ENCODE peak calls at places on chromosomes 7 and 10, in nine cellular contexts. Q, A, O, D, Y, U, R, X and E are unnamed samples.
A peak's percentile ranks its signal among the peaks of the same experiment; 100 is the strongest.

GRCh38 chr10:80204193-80204714 is 1.1 kb downstream of the ANXA11 start:
- DNase-seq in O (no peak), Q (peak; percentile 79), X (peak; percentile 56), Y (no peak), A (no peak), R (peak; percentile 32), U (peak; percentile 70), D (peak; percentile 66), E (no peak)

GRCh38 chr7:151795168-151795754 is 81.7 kb downstream of the PRKAG2 start:
- DNase-seq in D (no peak), Q (no peak), U (no peak), O (no peak), X (no peak), A (no peak), Y (peak; percentile 27), R (no peak), E (no peak)

GRCh38 chr7:140525741-140526140 is 46.4 kb upstream of the MKRN1 start:
- DNase-seq in A (peak; percentile 40), Y (peak; percentile 43), U (no peak), R (peak; percentile 33), X (no peak), Q (no peak), D (no peak), O (peak; percentile 39), E (peak; percentile 71)

GRCh38 chr10:13891542-13892431 is 305.0 kb downstream of the PRPF18 start:
- DNase-seq in Y (no peak), O (peak; percentile 18), X (peak; percentile 33), Q (peak; percentile 77), D (no peak), R (no peak), A (no peak), U (peak; percentile 48), E (peak; percentile 23)

GRCh38 chr7:50805425-50806130 is 22.9 kb upstream of the GRB10 start:
- DNase-seq in R (no peak), A (no peak), O (no peak), X (no peak), U (no peak), D (no peak), Y (no peak), Q (no peak), E (no peak)

GRCh38 chr10:74079914-74080590 is 70.6 kb downstream of the AP3M1 start:
- DNase-seq in A (peak; percentile 40), O (no peak), D (no peak), Q (no peak), Y (no peak), U (no peak), X (no peak), R (peak; percentile 63), E (no peak)

GRCh38 chr7:77702451-77703219 is 6.4 kb downstream of the RSBN1L start:
- DNase-seq in Q (no peak), A (no peak), Y (no peak), X (no peak), U (no peak), R (no peak), D (no peak), O (no peak), E (peak; percentile 8)

GRCh38 chr7:104207348-104207730 is 474 bp downstream of the ORC5 start:
- DNase-seq in D (no peak), X (no peak), Q (peak; percentile 9), O (peak; percentile 28), A (peak; percentile 33), U (no peak), R (peak; percentile 28), Y (no peak), E (peak; percentile 10)

GRCh38 chr7:131111-132094 is 61.0 kb upstream of the FAM20C start:
- DNase-seq in A (no peak), X (no peak), Y (no peak), R (no peak), U (peak; percentile 5), O (peak; percentile 29), D (no peak), Q (no peak), E (peak; percentile 17)

GRCh38 chr7:5425507-5426225 is 2.0 kb upstream of the TNRC18 start:
- DNase-seq in X (peak; percentile 77), Y (no peak), D (peak; percentile 74), Q (peak; percentile 89), U (peak; percentile 88), O (peak; percentile 86), A (peak; percentile 92), R (peak; percentile 91), E (peak; percentile 88)

GRCh38 chr10:104581884-104582603 is 59.0 kb upstream of the SORCS3 start:
- DNase-seq in U (no peak), Q (no peak), Y (no peak), R (peak; percentile 63), X (no peak), A (peak; percentile 14), O (peak; percentile 89), D (no peak), E (peak; percentile 72)

GRCh38 chr7:130956417-130957139 is 222.6 kb upstream of the KLF14 start:
- DNase-seq in Y (no peak), Q (no peak), D (no peak), R (peak; percentile 21), X (no peak), U (no peak), A (peak; percentile 80), O (peak; percentile 44), E (no peak)

GRCh38 chr7:102284891-102285540 is 1.7 kb upstream of the SH2B2 start:
- DNase-seq in U (no peak), D (peak; percentile 62), A (no peak), Y (no peak), Q (no peak), R (no peak), O (no peak), X (peak; percentile 27), E (no peak)

GRCh38 chr7:2967238-2967637 is 76.4 kb downstream of the CARD11 start:
- DNase-seq in Y (no peak), X (no peak), D (no peak), U (no peak), O (no peak), R (no peak), Q (no peak), A (no peak), E (no peak)

GRCh38 chr7:45031829-45032228 is 31.8 kb downstream of the CCM2 start:
- DNase-seq in A (no peak), Q (peak; percentile 26), X (no peak), R (no peak), Y (no peak), U (no peak), D (no peak), O (no peak), E (no peak)

GRCh38 chr7:2191026-2191425 is 41.7 kb downstream of the MAD1L1 start:
- DNase-seq in R (no peak), U (no peak), Y (no peak), D (no peak), Q (no peak), X (no peak), O (no peak), A (no peak), E (no peak)

GRCh38 chr10:16437540-16437894 is 707 bp downstream of the PTER start:
- DNase-seq in D (no peak), Q (no peak), X (no peak), O (no peak), Y (no peak), R (no peak), A (no peak), U (no peak), E (no peak)

GRCh38 chr7:12235970-12236369 is 24.9 kb downstream of the TMEM106B start:
- DNase-seq in U (no peak), R (no peak), A (no peak), D (no peak), O (no peak), Y (no peak), Q (no peak), X (no peak), E (no peak)

DNA sequence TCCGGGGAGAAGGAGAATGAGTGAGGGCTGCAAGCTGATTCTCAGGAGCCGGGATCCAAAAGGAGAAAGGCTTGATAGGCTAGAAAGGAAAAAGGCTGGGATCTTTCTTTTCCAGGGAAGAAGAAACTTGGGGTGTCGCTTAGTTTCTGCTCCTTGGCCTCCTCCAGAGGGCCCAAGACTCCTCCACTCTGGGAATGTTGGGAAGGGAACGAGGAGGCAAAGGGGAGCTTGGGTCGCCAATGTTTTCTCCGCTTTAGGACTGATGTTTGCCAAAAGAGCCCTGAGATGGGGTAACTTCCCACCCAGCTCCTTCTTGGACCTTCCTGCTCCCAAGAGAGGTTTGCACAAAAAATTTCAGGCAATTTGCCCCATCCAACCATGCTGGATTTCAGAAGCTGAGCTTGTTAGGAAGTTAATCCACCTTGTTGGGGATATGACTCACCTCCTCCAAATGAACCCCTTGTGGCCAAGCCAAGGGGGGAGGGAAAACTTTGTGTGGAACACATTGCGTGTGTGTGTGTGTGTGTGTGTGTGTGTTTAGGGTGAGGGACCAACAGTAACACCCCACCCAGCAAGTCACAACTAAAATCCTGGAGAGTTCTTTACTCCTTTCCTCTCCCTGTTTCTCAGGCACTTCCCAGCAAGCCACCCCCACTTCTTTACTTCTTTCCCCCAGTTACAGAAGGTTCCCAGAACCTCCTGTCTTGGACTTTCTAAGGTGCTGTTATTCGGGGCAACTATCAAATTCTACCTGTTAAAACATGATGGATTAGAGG is 8.7 kb upstream of the HOXA2 start:
- DNase-seq in X (no peak), Y (no peak), U (no peak), D (no peak), Q (no peak), R (peak; percentile 34), A (peak; percentile 95), O (peak; percentile 91), E (peak; percentile 64)
- H3K4me3 ChIP-seq in X (no peak overlapping the region), Y (no peak overlapping the region), U (no peak overlapping the region), D (no peak overlapping the region), Q (peak overlapping the region; percentile 8), R (no peak overlapping the region), A (peak overlapping the region; percentile 78), O (peak overlapping the region; percentile 31), E (no peak overlapping the region)

GRCh38 chr7:42886129-42886528 is 25.7 kb downstream of the C7orf25 start:
- DNase-seq in R (peak; percentile 36), Y (no peak), X (no peak), U (no peak), A (peak; percentile 31), D (no peak), O (peak; percentile 32), Q (no peak), E (peak; percentile 18)
- TF ChIP-seq CTCF in R (peak; percentile 33), Y (peak; percentile 13), X (no peak), U (peak; percentile 35), A (peak; percentile 39), D (no peak), O (peak; percentile 46), Q (peak; percentile 49), E (peak; percentile 57)

DNA sequence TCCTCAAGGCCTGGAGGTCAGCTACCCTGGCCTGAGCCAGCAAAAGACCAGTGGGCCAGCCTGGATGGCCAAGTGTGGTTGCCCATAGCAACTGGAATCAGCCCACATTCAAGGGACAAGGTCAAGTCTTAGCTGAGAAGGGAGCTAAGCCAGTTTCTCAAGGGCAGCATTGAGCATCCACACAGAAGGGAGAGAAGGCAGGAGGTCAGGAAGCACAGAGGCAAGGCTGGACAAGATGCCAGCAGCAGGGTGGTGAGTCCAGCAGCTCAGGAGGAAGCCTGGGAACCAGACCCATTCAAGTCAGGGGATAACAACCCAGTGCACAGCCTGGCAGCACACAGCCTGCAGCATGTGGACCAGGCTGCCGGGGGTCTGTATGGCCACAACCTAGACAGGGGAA is 54.0 kb upstream of the ZMIZ1 start:
- DNase-seq in X (peak; percentile 29), Y (no peak), O (no peak), U (no peak), A (no peak), D (no peak), Q (no peak), R (no peak), E (no peak)
- H3K4me3 ChIP-seq in X (no peak overlapping the region), Y (no peak overlapping the region), O (no peak overlapping the region), U (no peak overlapping the region), A (no peak overlapping the region), D (no peak overlapping the region), Q (no peak overlapping the region), R (no peak overlapping the region), E (no peak overlapping the region)

GRCh38 chr10:88687853-88688467 is 18.1 kb upstream of the LIPK start:
- DNase-seq in O (peak; percentile 48), U (peak; percentile 19), D (no peak), X (no peak), R (peak; percentile 53), Y (no peak), A (peak; percentile 58), Q (peak; percentile 21), E (peak; percentile 25)
- TF ChIP-seq CTCF in O (peak; percentile 91), U (peak; percentile 78), D (peak; percentile 26), X (peak; percentile 20), R (peak; percentile 84), Y (peak; percentile 96), A (peak; percentile 87), Q (peak; percentile 78), E (peak; percentile 90)